ENCODE peak calls at places on chromosome 13, in seven cellular contexts. E is Calu3, L is midbrain, P is AG04450, D is uterus, I is A549, S is EH. O is an unnamed sample.

GRCh38 chr13:63706751-63707150 is 2291.1 kb upstream of the PCDH20 start:
- DNase-seq in I (no peak), S (no peak), D (no peak), P (no peak), L (no peak), E (no peak), O (no peak)

GRCh38 chr13:96992633-96993032 is 1.6 kb downstream of the OXGR1 start:
- DNase-seq in P (no peak), D (no peak), I (no peak), S (no peak), E (no peak), L (no peak), O (no peak)

GRCh38 chr13:91017031-91017668 is 330.3 kb upstream of the MIR17HG start:
- DNase-seq in L (peak), E (peak), I (peak), P (no peak), S (peak), D (no peak), O (peak)

GRCh38 chr13:105952233-105952767 is 583.2 kb downstream of the EFNB2 start:
- DNase-seq in E (no peak), D (no peak), P (no peak), L (no peak), I (no peak), S (no peak), O (no peak)

GRCh38 chr13:111006508-111007031 is 91.7 kb upstream of the ANKRD10 start:
- DNase-seq in D (peak), E (no peak), L (no peak), I (no peak), S (peak), P (no peak), O (peak)

GRCh38 chr13:20505405-20506366 is 20.0 kb downstream of the CRYL1 start:
- DNase-seq in L (no peak), P (no peak), S (no peak), D (no peak), E (no peak), I (no peak), O (no peak)

GRCh38 chr13:113599396-113599795 is 14.8 kb downstream of the TFDP1 start:
- DNase-seq in E (no peak), D (no peak), S (no peak), P (no peak), I (no peak), L (no peak), O (no peak)

GRCh38 chr13:51590966-51591627 is 6.8 kb downstream of the WDFY2 start:
- DNase-seq in I (peak), S (peak), L (peak), P (peak), D (peak), E (no peak), O (peak)

GRCh38 chr13:42798118-42798517 is 16.7 kb downstream of the FAM216B start:
- DNase-seq in I (no peak), D (no peak), E (no peak), S (no peak), P (no peak), L (no peak), O (no peak)

GRCh38 chr13:79966039-79966438 is 374.9 kb downstream of the SPRY2 start:
- DNase-seq in D (no peak), I (no peak), E (no peak), P (no peak), L (no peak), S (peak), O (no peak)

GRCh38 chr13:90016688-90017087 is 1330.8 kb upstream of the MIR17HG start:
- DNase-seq in L (no peak), S (no peak), D (no peak), E (no peak), I (no peak), P (no peak), O (no peak)

GRCh38 chr13:48334534-48335127 is 31.1 kb downstream of the RB1 start:
- DNase-seq in D (no peak), E (no peak), L (peak), S (peak), P (no peak), I (peak), O (no peak)